ENCODE peak calls at places on chromosomes 4 and X, in four cellular contexts. O is A549, H is breast epithelium, V is uterus. C is an unnamed sample.

GRCh38 chr4:146342600-146343192 is 128.4 kb downstream of the REELD1 start:
- DNase-seq in O (peak; percentile 38), H (no peak), V (no peak), C (no peak)

GRCh38 chrX:35670894-35671293 is 127.2 kb upstream of the MAGEB16 start:
- DNase-seq in O (no peak), H (no peak), V (no peak), C (no peak)

GRCh38 chr4:152680988-152681731 is 1.4 kb upstream of the TMEM154 start:
- DNase-seq in O (peak; percentile 38), H (no peak), V (no peak), C (no peak)

GRCh38 chr4:30720021-30720655 is at the start of gene PCDH7:
- DNase-seq in O (peak; percentile 21), H (no peak), V (peak; percentile 46), C (no peak)

GRCh38 chrX:102957751-102958150 is 20.7 kb downstream of the RAB40AL start:
- DNase-seq in O (no peak), H (no peak), V (no peak), C (no peak)

GRCh38 chr4:78512357-78512920 is 39.1 kb upstream of the ANXA3 start:
- DNase-seq in O (no peak), H (no peak), V (no peak), C (no peak)

GRCh38 chr4:46653842-46654241 is 255.2 kb downstream of the COX7B2 start:
- DNase-seq in O (no peak), H (no peak), V (no peak), C (no peak)

GRCh38 chrX:136199365-136199764 is 51.8 kb downstream of the MAP7D3 start:
- DNase-seq in O (no peak), H (no peak), V (no peak), C (no peak)

GRCh38 chr4:137531951-137532868 is at the start of gene PCDH18:
- DNase-seq in O (no peak), H (peak; percentile 79), V (peak; percentile 95), C (peak; percentile 2)

GRCh38 chrX:103309860-103310591 is 764 bp downstream of the BEX2 start:
- DNase-seq in O (no peak), H (no peak), V (no peak), C (no peak)

GRCh38 chrX:150253946-150254615 is 109.0 kb upstream of the MAMLD1 start:
- DNase-seq in O (no peak), H (no peak), V (no peak), C (no peak)

GRCh38 chr4:156939801-156940200 is 31.8 kb downstream of the PDGFC start:
- DNase-seq in O (no peak), H (no peak), V (no peak), C (no peak)

GRCh38 chr4:54109226-54110018 is 9.5 kb downstream of the GSX2 start:
- DNase-seq in O (no peak), H (no peak), V (no peak), C (no peak)
- H3K4me3 ChIP-seq in O (no peak overlapping the region), H (peak overlapping the region; percentile 17), V (no peak overlapping the region), C (no peak overlapping the region)

GRCh38 chr4:827209-828081 is 1.5 kb upstream of the CPLX1 start:
- DNase-seq in O (no peak), H (no peak), V (no peak), C (no peak)
- H3K4me3 ChIP-seq in O (no peak overlapping the region), H (no peak overlapping the region), V (no peak overlapping the region), C (no peak overlapping the region)

DNA sequence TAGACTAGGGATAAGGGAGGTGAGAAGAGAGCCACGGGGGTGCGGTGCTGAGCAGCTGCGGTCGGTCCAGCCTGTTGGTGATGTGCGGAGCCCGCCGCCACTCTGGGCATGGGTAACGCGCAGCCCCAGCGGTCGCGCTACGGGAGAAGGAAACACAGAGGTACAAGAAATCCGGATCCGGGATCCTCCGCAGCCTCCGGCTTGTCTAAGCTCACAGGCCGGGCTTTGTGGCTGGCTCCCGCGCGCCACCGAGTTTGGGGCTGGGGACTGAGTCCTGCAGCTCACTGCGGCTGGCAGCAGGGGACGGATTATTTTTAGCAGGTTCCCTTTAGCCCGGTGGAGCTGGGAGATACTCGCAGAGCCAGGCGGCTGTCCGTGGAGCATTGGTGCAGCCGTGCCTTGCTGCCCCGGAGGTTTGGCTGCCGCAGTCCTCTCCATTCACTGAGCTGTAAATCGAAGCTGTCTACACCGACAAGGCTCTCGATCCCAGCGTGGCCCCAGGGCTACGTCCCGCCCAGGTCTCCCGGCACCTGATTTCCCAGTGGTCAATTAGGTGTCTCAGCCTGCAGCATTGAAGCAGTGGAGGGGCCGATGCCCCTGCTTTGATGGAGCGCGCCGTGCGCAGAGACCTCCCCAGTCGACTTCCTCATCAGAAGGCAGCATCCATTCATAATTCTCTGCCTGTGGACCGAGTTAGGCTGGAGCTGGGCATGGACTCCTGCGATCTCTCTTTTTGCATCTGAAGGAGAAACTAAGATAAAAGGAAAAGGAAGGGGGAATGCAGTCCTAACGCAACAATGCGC is 81.9 kb upstream of the SCML1 start:
- DNase-seq in O (no peak), H (no peak), V (no peak), C (no peak)
- H3K4me3 ChIP-seq in O (no peak overlapping the region), H (peak overlapping the region; percentile 17), V (peak overlapping the region; percentile 22), C (no peak overlapping the region)

GRCh38 chr4:38237139-38237538 is 276.9 kb downstream of the PTTG2 start:
- DNase-seq in O (no peak), H (no peak), V (no peak), C (no peak)

GRCh38 chr4:38236003-38236402 is 275.8 kb downstream of the PTTG2 start:
- DNase-seq in O (no peak), H (no peak), V (no peak), C (no peak)

GRCh38 chr4:38236503-38236902 is 276.3 kb downstream of the PTTG2 start:
- DNase-seq in O (no peak), H (no peak), V (no peak), C (no peak)

GRCh38 chr4:38233727-38234478 is 273.7 kb downstream of the PTTG2 start:
- DNase-seq in O (no peak), H (no peak), V (no peak), C (no peak)

DNA sequence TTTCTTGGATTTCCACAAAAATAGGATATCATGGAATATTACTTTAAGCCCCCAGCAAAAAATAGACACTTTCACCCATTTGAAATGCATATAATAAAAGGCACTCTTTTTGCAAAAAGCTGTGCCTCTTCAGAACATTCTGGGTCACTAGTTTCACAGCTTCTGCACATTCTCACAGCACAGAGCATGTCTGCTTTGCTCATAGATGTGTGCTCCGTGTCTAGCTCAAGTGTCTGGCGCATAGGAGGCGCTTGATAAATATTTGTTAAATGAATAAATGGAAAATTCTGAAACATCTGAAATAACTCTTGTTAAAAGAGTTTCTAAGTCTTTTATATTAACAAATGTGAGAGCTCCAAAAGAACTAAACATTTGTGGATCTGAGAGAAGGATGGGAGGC is 275.1 kb downstream of the PTTG2 start:
- DNase-seq in O (no peak), H (no peak), V (no peak), C (no peak)
- H3K4me3 ChIP-seq in O (no peak overlapping the region), H (no peak overlapping the region), V (no peak overlapping the region), C (no peak overlapping the region)

DNA sequence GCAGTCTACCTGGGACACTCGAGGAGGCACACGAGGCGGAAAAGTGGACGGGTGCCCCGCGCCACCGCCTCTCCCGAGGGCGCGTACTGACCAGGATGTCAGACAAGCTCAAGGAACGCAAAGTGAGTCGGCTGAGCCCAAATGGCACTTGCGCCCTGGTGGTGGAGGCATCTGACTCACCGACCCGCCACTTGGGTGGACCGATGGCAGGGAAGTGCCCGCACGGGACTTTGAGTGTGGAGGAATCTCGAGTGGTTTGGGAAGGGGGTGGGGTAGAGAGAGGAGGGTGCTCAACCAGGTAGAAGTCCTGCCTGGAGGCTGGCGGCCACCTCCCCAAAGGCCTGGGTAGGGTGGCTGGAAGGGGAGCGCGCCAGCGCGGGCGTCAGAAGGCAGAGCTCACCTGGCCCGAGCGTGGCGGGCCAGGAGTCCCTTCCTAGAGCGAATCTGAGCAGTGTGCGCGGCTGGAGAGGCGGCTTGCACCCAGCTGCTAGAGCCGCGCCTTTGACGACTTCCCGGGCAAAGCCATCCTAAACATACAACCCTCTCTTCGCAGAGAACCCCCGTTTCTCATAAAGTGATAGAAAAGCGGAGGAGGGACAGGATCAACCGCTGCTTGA is 652 bp downstream of the HELT start:
- DNase-seq in O (peak; percentile 29), H (no peak), V (no peak), C (no peak)
- H3K4me3 ChIP-seq in O (peak overlapping the region; percentile 17), H (no peak overlapping the region), V (no peak overlapping the region), C (no peak overlapping the region)

GRCh38 chr4:68871772-68872441 is 56.1 kb downstream of the UGT2B10 start:
- DNase-seq in O (no peak), H (no peak), V (no peak), C (no peak)
- H3K4me3 ChIP-seq in O (no peak overlapping the region), H (no peak overlapping the region), V (no peak overlapping the region), C (no peak overlapping the region)

GRCh38 chr4:186727977-186728519 is 4.4 kb upstream of the FAT1 start:
- DNase-seq in O (peak; percentile 72), H (no peak), V (no peak), C (no peak)
- H3K4me3 ChIP-seq in O (peak overlapping the region; percentile 67), H (no peak overlapping the region), V (no peak overlapping the region), C (no peak overlapping the region)